ENCODE peak calls at places on chromosomes 13 and 19, in nine cellular contexts. B is T-helper 9 cell; E is CD8-positive, alpha-beta T cell; O is fibroblast of the conjunctiva; J is HFFc6; D is colonic mucosa; X is NCI-H187 treated with DMSO at 0.1 percent for 48 hours; V is iris pigment epithelial cell; M is putamen. A is an unnamed sample.

GRCh38 chr19:38711726-38712153 is 32.5 kb downstream of the CAPN12 start:
- DNase-seq in X (no peak), M (no peak), V (peak; percentile 91), D (no peak), E (no peak), B (no peak), J (peak; percentile 92), O (peak; percentile 67), A (no peak)

GRCh38 chr13:64278493-64278892 is 2862.8 kb upstream of the PCDH20 start:
- DNase-seq in O (peak; percentile 2), E (no peak), J (peak; percentile 77), D (no peak), M (no peak), V (peak; percentile 59), B (no peak), X (no peak), A (no peak)

GRCh38 chr13:99196466-99197256 is 4.0 kb upstream of the UBAC2 start:
- DNase-seq in M (no peak), X (peak; percentile 21), E (no peak), O (no peak), J (no peak), V (no peak), B (no peak), D (peak; percentile 21), A (no peak)

GRCh38 chr19:33810821-33811220 is 14.2 kb downstream of the KCTD15 start:
- DNase-seq in X (no peak), O (no peak), E (no peak), V (no peak), D (no peak), B (no peak), M (no peak), J (no peak), A (no peak)

GRCh38 chr13:67168384-67168783 is 61.8 kb downstream of the PCDH9 start:
- DNase-seq in J (no peak), E (no peak), B (no peak), V (no peak), O (no peak), X (no peak), D (no peak), M (no peak), A (no peak)

GRCh38 chr13:107883561-107884175 is 331.7 kb downstream of the LIG4 start:
- DNase-seq in X (no peak), V (peak; percentile 92), J (no peak), O (no peak), E (no peak), M (no peak), D (no peak), B (no peak), A (no peak)

GRCh38 chr19:47107953-47108746 is 5.4 kb downstream of the ZC3H4 start:
- DNase-seq in O (no peak), X (peak; percentile 41), E (no peak), M (peak; percentile 43), J (no peak), D (no peak), V (peak; percentile 46), B (no peak), A (no peak)

GRCh38 chr13:113740286-113740556 is 18.8 kb upstream of the TMEM255B start:
- DNase-seq in X (no peak), D (no peak), J (no peak), B (no peak), V (no peak), M (no peak), E (no peak), O (no peak), A (no peak)

GRCh38 chr19:5782945-5783919 is 1.3 kb downstream of the PRR22 start:
- DNase-seq in M (no peak), D (no peak), O (no peak), J (no peak), V (no peak), B (no peak), E (no peak), X (no peak), A (no peak)

GRCh38 chr19:35856546-35857149 is at the start of gene KIRREL2:
- DNase-seq in J (no peak), M (no peak), B (no peak), D (no peak), V (no peak), O (no peak), E (peak; percentile 18), X (no peak), A (no peak)

GRCh38 chr19:21850636-21851255 is 14.8 kb upstream of the ZNF43 start:
- DNase-seq in O (no peak), V (no peak), J (no peak), B (no peak), E (no peak), M (no peak), D (no peak), X (no peak), A (no peak)

GRCh38 chr13:107373551-107373950 is 805.6 kb upstream of the ARGLU1 start:
- DNase-seq in V (peak; percentile 91), X (peak; percentile 62), B (no peak), O (peak; percentile 26), M (no peak), E (no peak), J (no peak), D (no peak), A (no peak)

GRCh38 chr19:3313199-3313575 is 53.2 kb upstream of the NFIC start:
- DNase-seq in D (no peak), E (no peak), V (no peak), J (no peak), M (no peak), B (no peak), X (no peak), O (no peak), A (no peak)

GRCh38 chr13:90099847-90100246 is 1247.6 kb upstream of the MIR17HG start:
- DNase-seq in J (no peak), M (no peak), X (no peak), E (no peak), B (no peak), V (no peak), D (no peak), O (no peak), A (no peak)

GRCh38 chr19:35618857-35619256 is 6.3 kb downstream of the HAUS5 start:
- DNase-seq in B (no peak), E (no peak), D (no peak), O (no peak), V (no peak), X (no peak), M (no peak), J (no peak), A (no peak)

GRCh38 chr19:40416918-40417713 is 3.9 kb upstream of the PRX start:
- DNase-seq in D (no peak), E (no peak), O (no peak), X (no peak), M (no peak), V (peak; percentile 27), B (no peak), J (no peak), A (no peak)

GRCh38 chr13:104592127-104592526 is 1525.9 kb upstream of the SLC10A2 start:
- DNase-seq in E (no peak), V (peak; percentile 89), M (no peak), D (no peak), J (no peak), X (no peak), B (no peak), O (no peak), A (no peak)

GRCh38 chr19:3547301-3547731 is 8.3 kb downstream of the TEKTIP1 start:
- DNase-seq in V (no peak), J (no peak), B (peak; percentile 26), E (peak; percentile 24), D (no peak), X (no peak), O (no peak), M (no peak), A (no peak)